ENCODE peak calls at places on chromosomes 6 and 20, in nine cellular contexts. One of them, this sample, is unnamed.

GRCh38 chr6:84422380-84422968 is 195.0 kb upstream of the CEP162 start:
- DNase-seq in IMR-90: peak; percentile 41
- DNase-seq in PC-9: no peak
- DNase-seq in GM06990: peak; percentile 40
- DNase-seq in pancreas: peak; percentile 18
- DNase-seq in dorsolateral prefrontal cortex: no peak
- DNase-seq in cardiac fibroblast: peak; percentile 85
- DNase-seq in MM.1S: no peak
- DNase-seq in psoas muscle: peak; percentile 37
- DNase-seq in this sample: peak; percentile 88

GRCh38 chr6:150932976-150933375 is 67.5 kb downstream of the MTHFD1L start:
- DNase-seq in IMR-90: peak; percentile 56
- DNase-seq in PC-9: no peak
- DNase-seq in GM06990: no peak
- DNase-seq in pancreas: no peak
- DNase-seq in dorsolateral prefrontal cortex: no peak
- DNase-seq in cardiac fibroblast: peak; percentile 23
- DNase-seq in MM.1S: no peak
- DNase-seq in psoas muscle: no peak
- DNase-seq in this sample: no peak

GRCh38 chr6:83511901-83512681 is at the start of gene PRSS35:
- DNase-seq in IMR-90: peak; percentile 48
- DNase-seq in PC-9: no peak
- DNase-seq in GM06990: peak; percentile 28
- DNase-seq in pancreas: peak; percentile 46
- DNase-seq in dorsolateral prefrontal cortex: peak; percentile 62
- DNase-seq in cardiac fibroblast: peak; percentile 59
- DNase-seq in MM.1S: peak; percentile 37
- DNase-seq in psoas muscle: peak; percentile 36
- DNase-seq in this sample: peak; percentile 61

GRCh38 chr6:36301781-36302180 is 31.9 kb downstream of the PNPLA1 start:
- DNase-seq in IMR-90: peak; percentile 25
- DNase-seq in PC-9: no peak
- DNase-seq in GM06990: no peak
- DNase-seq in pancreas: no peak
- DNase-seq in dorsolateral prefrontal cortex: no peak
- DNase-seq in cardiac fibroblast: peak; percentile 38
- DNase-seq in MM.1S: no peak
- DNase-seq in psoas muscle: no peak
- DNase-seq in this sample: no peak

GRCh38 chr6:130183271-130184222 is 39.2 kb downstream of the SAMD3 start:
- DNase-seq in IMR-90: no peak
- DNase-seq in PC-9: no peak
- DNase-seq in GM06990: no peak
- DNase-seq in pancreas: no peak
- DNase-seq in dorsolateral prefrontal cortex: no peak
- DNase-seq in cardiac fibroblast: no peak
- DNase-seq in MM.1S: no peak
- DNase-seq in psoas muscle: no peak
- DNase-seq in this sample: no peak

GRCh38 chr6:121437861-121438651 is 2.6 kb downstream of the GJA1 start:
- DNase-seq in IMR-90: peak; percentile 52
- DNase-seq in PC-9: no peak
- DNase-seq in GM06990: no peak
- DNase-seq in pancreas: no peak
- DNase-seq in dorsolateral prefrontal cortex: no peak
- DNase-seq in cardiac fibroblast: peak; percentile 46
- DNase-seq in MM.1S: no peak
- DNase-seq in psoas muscle: no peak
- DNase-seq in this sample: peak; percentile 65

GRCh38 chr20:44963325-44964215 is 2.7 kb upstream of the STK4 start:
- DNase-seq in IMR-90: no peak
- DNase-seq in PC-9: no peak
- DNase-seq in GM06990: no peak
- DNase-seq in pancreas: no peak
- DNase-seq in dorsolateral prefrontal cortex: no peak
- DNase-seq in cardiac fibroblast: no peak
- DNase-seq in MM.1S: no peak
- DNase-seq in psoas muscle: no peak
- DNase-seq in this sample: no peak

GRCh38 chr20:29743101-29743931 is 1514.1 kb upstream of the DEFB115 start:
- DNase-seq in IMR-90: no peak
- DNase-seq in PC-9: no peak
- DNase-seq in GM06990: no peak
- DNase-seq in pancreas: no peak
- DNase-seq in dorsolateral prefrontal cortex: no peak
- DNase-seq in cardiac fibroblast: no peak
- DNase-seq in MM.1S: no peak
- DNase-seq in psoas muscle: no peak
- DNase-seq in this sample: no peak

GRCh38 chr20:37387519-37388269 is 41.8 kb downstream of the SRC start:
- DNase-seq in IMR-90: no peak
- DNase-seq in PC-9: no peak
- DNase-seq in GM06990: no peak
- DNase-seq in pancreas: no peak
- DNase-seq in dorsolateral prefrontal cortex: peak; percentile 12
- DNase-seq in cardiac fibroblast: no peak
- DNase-seq in MM.1S: no peak
- DNase-seq in psoas muscle: no peak
- DNase-seq in this sample: no peak

GRCh38 chr20:44309763-44310663 is 989 bp downstream of the FITM2 start:
- DNase-seq in IMR-90: peak; percentile 58
- DNase-seq in PC-9: no peak
- DNase-seq in GM06990: no peak
- DNase-seq in pancreas: no peak
- DNase-seq in dorsolateral prefrontal cortex: no peak
- DNase-seq in cardiac fibroblast: peak; percentile 81
- DNase-seq in MM.1S: no peak
- DNase-seq in psoas muscle: peak; percentile 59
- DNase-seq in this sample: peak; percentile 74

GRCh38 chr20:24718277-24718676 is 230.8 kb upstream of the CST7 start:
- DNase-seq in IMR-90: no peak
- DNase-seq in PC-9: peak; percentile 45
- DNase-seq in GM06990: no peak
- DNase-seq in pancreas: no peak
- DNase-seq in dorsolateral prefrontal cortex: no peak
- DNase-seq in cardiac fibroblast: no peak
- DNase-seq in MM.1S: no peak
- DNase-seq in psoas muscle: no peak
- DNase-seq in this sample: no peak

GRCh38 chr20:13101276-13101675 is 92.5 kb downstream of the SPTLC3 start:
- DNase-seq in IMR-90: no peak
- DNase-seq in PC-9: no peak
- DNase-seq in GM06990: no peak
- DNase-seq in pancreas: no peak
- DNase-seq in dorsolateral prefrontal cortex: no peak
- DNase-seq in cardiac fibroblast: no peak
- DNase-seq in MM.1S: no peak
- DNase-seq in psoas muscle: no peak
- DNase-seq in this sample: no peak

GRCh38 chr6:31586596-31586995 is 519 bp downstream of the LST1 start:
- DNase-seq in IMR-90: no peak
- DNase-seq in PC-9: no peak
- DNase-seq in GM06990: no peak
- DNase-seq in pancreas: no peak
- DNase-seq in dorsolateral prefrontal cortex: no peak
- DNase-seq in cardiac fibroblast: no peak
- DNase-seq in MM.1S: no peak
- DNase-seq in psoas muscle: no peak
- DNase-seq in this sample: no peak

GRCh38 chr20:25220810-25221591 is 25.5 kb downstream of the ENTPD6 start:
- DNase-seq in IMR-90: no peak
- DNase-seq in PC-9: no peak
- DNase-seq in GM06990: no peak
- DNase-seq in pancreas: no peak
- DNase-seq in dorsolateral prefrontal cortex: no peak
- DNase-seq in cardiac fibroblast: no peak
- DNase-seq in MM.1S: no peak
- DNase-seq in psoas muscle: no peak
- DNase-seq in this sample: no peak

DNA sequence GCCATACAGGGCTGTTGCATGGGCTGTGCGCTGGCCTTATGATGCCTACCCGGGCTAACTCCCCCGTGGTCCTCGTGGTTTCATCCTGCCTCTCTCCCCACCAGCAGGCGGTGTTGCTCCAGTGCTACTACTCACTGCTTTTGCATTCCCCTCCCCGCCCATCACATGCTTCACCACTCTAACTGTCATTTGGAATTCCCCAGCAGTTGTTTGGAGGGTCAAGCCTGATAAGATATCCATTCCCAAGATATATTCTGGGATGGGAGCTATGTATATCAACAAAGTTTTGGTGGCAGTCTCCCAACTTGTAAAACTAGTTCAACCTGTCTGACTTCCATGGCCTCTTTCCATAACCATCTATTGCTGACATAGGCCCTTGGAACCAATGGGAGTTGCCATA is 233.2 kb upstream of the SOX4 start:
- DNase-seq in IMR-90: no peak
- DNase-seq in PC-9: no peak
- DNase-seq in GM06990: no peak
- DNase-seq in pancreas: no peak
- DNase-seq in dorsolateral prefrontal cortex: no peak
- DNase-seq in cardiac fibroblast: no peak
- DNase-seq in MM.1S: no peak
- DNase-seq in psoas muscle: no peak
- DNase-seq in this sample: no peak
- TF ChIP-seq CTCF in IMR-90: no peak
- TF ChIP-seq CTCF in PC-9: no peak
- TF ChIP-seq CTCF in GM06990: peak; percentile 41
- TF ChIP-seq CTCF in pancreas: no peak
- TF ChIP-seq CTCF in dorsolateral prefrontal cortex: no peak
- TF ChIP-seq CTCF in cardiac fibroblast: no peak
- TF ChIP-seq CTCF in MM.1S: no peak
- TF ChIP-seq CTCF in psoas muscle: no peak
- TF ChIP-seq CTCF in this sample: no peak

DNA sequence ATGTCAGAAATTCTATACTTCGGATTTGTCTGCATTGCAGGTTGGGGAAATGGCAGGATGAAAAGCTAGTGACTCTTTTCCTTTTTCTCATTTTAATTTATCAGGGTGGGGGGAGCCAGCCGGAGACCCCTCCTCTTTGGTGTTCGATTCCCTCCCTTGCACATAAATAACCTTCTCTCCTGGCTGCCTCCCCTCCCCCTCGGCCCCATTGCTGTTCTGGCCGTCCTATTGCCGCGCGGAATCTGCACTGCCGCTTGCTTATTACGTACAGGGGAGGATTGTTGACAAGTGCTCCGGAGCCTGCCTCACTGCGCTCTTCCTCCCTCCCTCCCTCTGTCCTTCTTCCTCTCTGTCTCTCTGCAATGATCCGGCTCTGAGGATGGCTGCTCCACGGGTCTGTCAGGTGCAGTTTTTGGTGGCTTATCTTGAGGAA is 154.7 kb downstream of the JARID2 start:
- DNase-seq in IMR-90: peak; percentile 16
- DNase-seq in PC-9: no peak
- DNase-seq in GM06990: no peak
- DNase-seq in pancreas: no peak
- DNase-seq in dorsolateral prefrontal cortex: peak; percentile 86
- DNase-seq in cardiac fibroblast: peak; percentile 44
- DNase-seq in MM.1S: no peak
- DNase-seq in psoas muscle: peak; percentile 65
- DNase-seq in this sample: peak; percentile 56
- H3K4me3 ChIP-seq in IMR-90: no peak overlapping the region
- H3K4me3 ChIP-seq in PC-9: no peak overlapping the region
- H3K4me3 ChIP-seq in GM06990: no peak overlapping the region
- H3K4me3 ChIP-seq in pancreas: no peak overlapping the region
- H3K4me3 ChIP-seq in dorsolateral prefrontal cortex: peak overlapping the region; percentile 46
- H3K4me3 ChIP-seq in cardiac fibroblast: peak overlapping the region; percentile 25
- H3K4me3 ChIP-seq in MM.1S: no peak overlapping the region
- H3K4me3 ChIP-seq in psoas muscle: peak overlapping the region; percentile 66
- H3K4me3 ChIP-seq in this sample: peak overlapping the region; percentile 44

GRCh38 chr6:53136000-53136609 is 12.5 kb downstream of the GCM1 start:
- DNase-seq in IMR-90: no peak
- DNase-seq in PC-9: no peak
- DNase-seq in GM06990: no peak
- DNase-seq in pancreas: no peak
- DNase-seq in dorsolateral prefrontal cortex: no peak
- DNase-seq in cardiac fibroblast: no peak
- DNase-seq in MM.1S: no peak
- DNase-seq in psoas muscle: no peak
- DNase-seq in this sample: no peak
- TF ChIP-seq CTCF in IMR-90: no peak
- TF ChIP-seq CTCF in PC-9: no peak
- TF ChIP-seq CTCF in GM06990: no peak
- TF ChIP-seq CTCF in pancreas: no peak
- TF ChIP-seq CTCF in dorsolateral prefrontal cortex: no peak
- TF ChIP-seq CTCF in cardiac fibroblast: no peak
- TF ChIP-seq CTCF in MM.1S: no peak
- TF ChIP-seq CTCF in psoas muscle: no peak
- TF ChIP-seq CTCF in this sample: no peak

GRCh38 chr20:59026904-59027745 is 5.0 kb downstream of the ATP5F1E start:
- DNase-seq in IMR-90: no peak
- DNase-seq in PC-9: no peak
- DNase-seq in GM06990: no peak
- DNase-seq in pancreas: no peak
- DNase-seq in dorsolateral prefrontal cortex: no peak
- DNase-seq in cardiac fibroblast: no peak
- DNase-seq in MM.1S: no peak
- DNase-seq in psoas muscle: no peak
- DNase-seq in this sample: no peak

GRCh38 chr20:59025511-59025910 is 6.3 kb downstream of the TUBB1 start:
- DNase-seq in IMR-90: no peak
- DNase-seq in PC-9: no peak
- DNase-seq in GM06990: no peak
- DNase-seq in pancreas: no peak
- DNase-seq in dorsolateral prefrontal cortex: no peak
- DNase-seq in cardiac fibroblast: no peak
- DNase-seq in MM.1S: no peak
- DNase-seq in psoas muscle: no peak
- DNase-seq in this sample: no peak

GRCh38 chr20:59028812-59029211 is 3.3 kb downstream of the ATP5F1E start:
- DNase-seq in IMR-90: peak; percentile 25
- DNase-seq in PC-9: no peak
- DNase-seq in GM06990: no peak
- DNase-seq in pancreas: no peak
- DNase-seq in dorsolateral prefrontal cortex: no peak
- DNase-seq in cardiac fibroblast: no peak
- DNase-seq in MM.1S: no peak
- DNase-seq in psoas muscle: no peak
- DNase-seq in this sample: no peak

GRCh38 chr20:59025086-59025485 is 5.9 kb downstream of the TUBB1 start:
- DNase-seq in IMR-90: no peak
- DNase-seq in PC-9: no peak
- DNase-seq in GM06990: no peak
- DNase-seq in pancreas: no peak
- DNase-seq in dorsolateral prefrontal cortex: no peak
- DNase-seq in cardiac fibroblast: no peak
- DNase-seq in MM.1S: no peak
- DNase-seq in psoas muscle: no peak
- DNase-seq in this sample: no peak

DNA sequence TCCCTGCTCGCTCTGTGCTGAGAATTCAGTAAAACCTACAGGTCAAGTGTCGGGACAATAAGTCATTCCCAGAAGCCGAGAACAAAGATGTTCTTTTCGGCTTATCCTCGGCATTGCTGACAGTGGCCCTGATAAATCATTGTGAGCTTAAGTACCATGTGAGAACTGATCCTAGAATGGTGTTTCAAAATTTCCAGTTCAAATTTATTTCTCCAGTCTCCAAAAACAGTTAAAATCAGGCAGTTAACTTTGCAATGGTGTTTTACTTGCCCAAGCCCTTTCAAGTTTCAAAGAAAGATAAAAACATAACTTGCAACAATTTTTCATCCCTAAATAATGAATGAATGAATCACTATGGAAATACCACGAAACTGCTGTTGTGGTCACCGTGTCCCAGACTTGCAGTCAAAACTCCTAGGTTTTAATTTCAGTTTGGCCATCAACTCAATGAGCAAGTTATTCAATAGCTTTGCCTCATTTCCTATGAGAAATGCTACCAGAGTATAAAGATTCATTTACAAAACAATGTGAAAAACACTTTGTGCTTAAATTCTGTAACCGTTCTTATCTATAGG is 4.3 kb downstream of the ATP5F1E start:
- DNase-seq in IMR-90: peak; percentile 78
- DNase-seq in PC-9: no peak
- DNase-seq in GM06990: no peak
- DNase-seq in pancreas: no peak
- DNase-seq in dorsolateral prefrontal cortex: no peak
- DNase-seq in cardiac fibroblast: peak; percentile 42
- DNase-seq in MM.1S: no peak
- DNase-seq in psoas muscle: no peak
- DNase-seq in this sample: peak; percentile 55
- H3K4me3 ChIP-seq in IMR-90: no peak overlapping the region
- H3K4me3 ChIP-seq in PC-9: no peak overlapping the region
- H3K4me3 ChIP-seq in GM06990: no peak overlapping the region
- H3K4me3 ChIP-seq in pancreas: no peak overlapping the region
- H3K4me3 ChIP-seq in dorsolateral prefrontal cortex: no peak overlapping the region
- H3K4me3 ChIP-seq in cardiac fibroblast: no peak overlapping the region
- H3K4me3 ChIP-seq in MM.1S: no peak overlapping the region
- H3K4me3 ChIP-seq in psoas muscle: no peak overlapping the region
- H3K4me3 ChIP-seq in this sample: no peak overlapping the region